ENCODE peak calls at places on chromosomes 5 and 9, in six cellular contexts. G is AG09309, N is cardiac fibroblast, C is upper lobe of right lung, Z is GM12865, J is OCI-LY7. R is an unnamed sample.

GRCh38 chr5:172770374-172770674 is 671 bp downstream of the DUSP1 start:
- DNase-seq in G (no peak), N (no peak), C (no peak), Z (no peak), J (no peak), R (no peak)

GRCh38 chr5:173916233-173916632 is 28.1 kb downstream of the CPEB4 start:
- DNase-seq in G (no peak), N (no peak), C (no peak), Z (no peak), J (peak), R (no peak)

GRCh38 chr5:41925555-41925946 is 470 bp downstream of the FBXO4 start:
- DNase-seq in G (no peak), N (peak), C (no peak), Z (peak), J (no peak), R (no peak)

GRCh38 chr5:91339053-91339710 is 43.9 kb downstream of the ARRDC3 start:
- DNase-seq in G (peak), N (peak), C (no peak), Z (no peak), J (no peak), R (no peak)

GRCh38 chr5:180287868-180288267 is 4.0 kb downstream of the MAPK9 start:
- DNase-seq in G (no peak), N (no peak), C (no peak), Z (no peak), J (no peak), R (no peak)

GRCh38 chr9:71758785-71759184 is 9.5 kb downstream of the CEMIP2 start:
- DNase-seq in G (no peak), N (no peak), C (no peak), Z (no peak), J (no peak), R (no peak)

GRCh38 chr5:180787025-180787424 is 15.6 kb downstream of the MGAT1 start:
- DNase-seq in G (no peak), N (peak), C (peak), Z (no peak), J (no peak), R (no peak)

GRCh38 chr9:37187713-37188439 is 67.5 kb downstream of the ZCCHC7 start:
- DNase-seq in G (no peak), N (no peak), C (no peak), Z (peak), J (peak), R (no peak)

GRCh38 chr5:140245926-140246325 is 57.0 kb downstream of the PFDN1 start:
- DNase-seq in G (no peak), N (no peak), C (no peak), Z (no peak), J (no peak), R (no peak)

GRCh38 chr9:133708123-133708769 is 29.9 kb downstream of the SARDH start:
- DNase-seq in G (no peak), N (no peak), C (peak), Z (no peak), J (no peak), R (no peak)
- H3K4me3 ChIP-seq in G (no peak), N (no peak), C (no peak), Z (no peak), J (no peak), R (no peak)

GRCh38 chr5:68287631-68287975 is 72.0 kb downstream of the PIK3R1 start:
- DNase-seq in G (no peak), N (no peak), C (no peak), Z (no peak), J (no peak), R (no peak)

GRCh38 chr5:68285857-68286611 is 70.5 kb downstream of the PIK3R1 start:
- DNase-seq in G (no peak), N (peak), C (no peak), Z (peak), J (peak), R (peak)

GRCh38 chr5:68287976-68288755 is 72.6 kb downstream of the PIK3R1 start:
- DNase-seq in G (no peak), N (peak), C (peak), Z (peak), J (peak), R (peak)

GRCh38 chr5:68285075-68285827 is 69.7 kb downstream of the PIK3R1 start:
- DNase-seq in G (no peak), N (no peak), C (no peak), Z (peak), J (peak), R (peak)

GRCh38 chr5:68286612-68286912 is 71.0 kb downstream of the PIK3R1 start:
- DNase-seq in G (no peak), N (no peak), C (no peak), Z (no peak), J (no peak), R (no peak)
- H3K4me3 ChIP-seq in G (no peak), N (no peak), C (no peak), Z (no peak), J (no peak), R (no peak)

GRCh38 chr5:133959643-133960042 is 8.8 kb downstream of the C5orf15 start:
- DNase-seq in G (no peak), N (no peak), C (no peak), Z (no peak), J (no peak), R (no peak)
- H3K4me3 ChIP-seq in G (no peak), N (no peak), C (no peak), Z (peak), J (no peak), R (no peak)

GRCh38 chr5:141413540-141414069 is 818 bp downstream of the PCDHGA10 start:
- DNase-seq in G (no peak), N (no peak), C (no peak), Z (no peak), J (no peak), R (no peak)
- H3K4me3 ChIP-seq in G (peak), N (peak), C (peak), Z (peak), J (no peak), R (peak)

GRCh38 chr5:158203256-158203655 is 344.3 kb upstream of the CLINT1 start:
- DNase-seq in G (no peak), N (no peak), C (no peak), Z (no peak), J (no peak), R (no peak)

GRCh38 chr5:158195811-158196210 is 336.9 kb upstream of the CLINT1 start:
- DNase-seq in G (no peak), N (no peak), C (no peak), Z (no peak), J (peak), R (no peak)

GRCh38 chr5:158194561-158194961 is 335.6 kb upstream of the CLINT1 start:
- DNase-seq in G (no peak), N (no peak), C (no peak), Z (no peak), J (peak), R (peak)

GRCh38 chr5:158200624-158201023 is 341.7 kb upstream of the CLINT1 start:
- DNase-seq in G (no peak), N (no peak), C (no peak), Z (no peak), J (no peak), R (no peak)

DNA sequence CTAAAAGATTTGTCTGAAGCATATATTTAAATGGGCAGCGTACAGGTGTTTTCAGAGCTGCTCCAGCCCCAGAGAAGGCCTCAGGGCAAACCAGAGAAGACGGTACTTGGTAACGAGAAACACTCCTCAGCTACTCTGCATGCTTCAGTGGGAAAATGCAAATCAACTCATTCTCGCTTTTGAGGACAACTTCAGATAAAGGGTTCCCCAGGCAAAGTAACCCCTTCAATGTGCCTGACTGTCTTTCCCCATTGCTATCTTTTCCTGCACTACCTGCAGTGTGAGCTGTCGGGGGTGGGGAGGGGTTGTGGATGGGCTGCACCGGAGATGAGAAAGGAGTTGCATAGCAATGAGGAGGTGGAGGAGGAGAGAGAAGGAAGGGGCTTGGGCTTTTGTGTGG is 339.7 kb upstream of the CLINT1 start:
- DNase-seq in G (no peak), N (no peak), C (no peak), Z (peak), J (peak), R (no peak)
- H3K4me3 ChIP-seq in G (no peak), N (no peak), C (no peak), Z (no peak), J (peak), R (no peak)

GRCh38 chr5:3594514-3595101 is 1.0 kb upstream of the IRX1 start:
- DNase-seq in G (no peak), N (no peak), C (no peak), Z (no peak), J (no peak), R (no peak)
- H3K4me3 ChIP-seq in G (no peak), N (no peak), C (peak), Z (no peak), J (no peak), R (no peak)

GRCh38 chr5:142837274-142837673 is 67.1 kb downstream of the ARHGAP26 start:
- DNase-seq in G (no peak), N (no peak), C (no peak), Z (no peak), J (no peak), R (no peak)
- H3K4me3 ChIP-seq in G (no peak), N (no peak), C (no peak), Z (no peak), J (no peak), R (no peak)

GRCh38 chr5:61332369-61332745 is 299 bp downstream of the ZSWIM6 start:
- DNase-seq in G (no peak), N (peak), C (peak), Z (peak), J (no peak), R (no peak)
- H3K4me3 ChIP-seq in G (peak), N (peak), C (peak), Z (peak), J (no peak), R (peak)

GRCh38 chr5:166980666-166981065 is 1310.8 kb upstream of the WWC1 start:
- DNase-seq in G (no peak), N (no peak), C (no peak), Z (no peak), J (no peak), R (no peak)

GRCh38 chr5:166977916-166978434 is 1313.5 kb upstream of the WWC1 start:
- DNase-seq in G (no peak), N (no peak), C (no peak), Z (no peak), J (no peak), R (no peak)

GRCh38 chr5:166979576-166979975 is 1311.9 kb upstream of the WWC1 start:
- DNase-seq in G (no peak), N (no peak), C (no peak), Z (no peak), J (no peak), R (no peak)
- H3K4me3 ChIP-seq in G (no peak), N (peak), C (peak), Z (no peak), J (no peak), R (no peak)

GRCh38 chr5:126398791-126399190 is 24.4 kb upstream of the GRAMD2B start:
- DNase-seq in G (no peak), N (no peak), C (no peak), Z (no peak), J (no peak), R (no peak)

GRCh38 chr5:126402591-126402990 is 20.6 kb upstream of the GRAMD2B start:
- DNase-seq in G (no peak), N (no peak), C (no peak), Z (no peak), J (no peak), R (no peak)

GRCh38 chr5:126403871-126404270 is 19.3 kb upstream of the GRAMD2B start:
- DNase-seq in G (no peak), N (peak), C (no peak), Z (no peak), J (no peak), R (no peak)

GRCh38 chr5:126403156-126403555 is 20.1 kb upstream of the GRAMD2B start:
- DNase-seq in G (no peak), N (peak), C (no peak), Z (no peak), J (no peak), R (no peak)

DNA sequence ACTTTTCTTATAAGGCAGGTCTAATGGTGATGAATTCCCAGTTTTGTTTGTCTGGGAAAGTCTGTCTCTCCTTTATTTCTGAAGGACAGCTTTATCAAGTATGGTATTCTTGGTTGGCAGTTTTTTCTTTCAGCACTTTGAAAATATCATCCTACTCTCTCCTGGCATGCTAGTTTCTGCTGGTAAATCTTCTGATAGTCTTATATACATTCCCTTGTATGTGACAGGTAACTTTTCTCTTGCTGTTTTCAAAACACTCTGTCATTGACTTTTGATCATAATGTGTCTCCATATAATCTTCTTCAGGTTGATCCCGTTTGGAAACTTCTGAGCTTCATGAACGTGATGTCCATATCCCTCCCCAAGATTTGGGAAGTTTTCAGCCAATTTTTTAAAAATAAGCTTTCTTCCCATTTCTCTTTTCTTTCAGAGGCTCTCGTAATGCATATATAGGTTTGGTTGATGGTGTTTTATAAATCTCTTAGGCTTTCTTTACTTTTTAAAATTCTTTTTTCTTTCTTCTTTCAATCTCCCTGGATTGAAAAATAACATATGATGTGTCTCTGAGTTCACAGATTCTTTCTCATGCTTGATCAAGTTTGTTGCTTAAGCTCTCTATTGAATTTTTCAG is 22.5 kb upstream of the GRAMD2B start:
- DNase-seq in G (no peak), N (no peak), C (no peak), Z (no peak), J (no peak), R (no peak)
- H3K4me3 ChIP-seq in G (no peak), N (no peak), C (no peak), Z (no peak), J (no peak), R (no peak)

R was measured in Jurkat, Clone E6-1.